ENCODE peak calls at places on chromosomes 2 and 18, in seven cellular contexts. U is AG09309, O is NCI-H524, G is T-helper 9 cell, W is immature natural killer cell, X is tibial artery, B is NCI-H1105. S is an unnamed sample.

GRCh38 chr2:145909781-145910180 is 1389.9 kb upstream of the ZEB2 start:
- DNase-seq in U (no peak), O (no peak), G (no peak), W (no peak), X (no peak), B (no peak), S (no peak)

GRCh38 chr18:67266246-67266570 is 250.3 kb downstream of the DSEL start:
- DNase-seq in U (no peak), O (no peak), G (no peak), W (no peak), X (no peak), B (no peak), S (no peak)

GRCh38 chr2:30629866-30630265 is 177.4 kb downstream of the CAPN13 start:
- DNase-seq in U (no peak), O (no peak), G (no peak), W (no peak), X (no peak), B (no peak), S (no peak)

GRCh38 chr2:241237949-241238371 is 49.5 kb downstream of the ANO7 start:
- DNase-seq in U (no peak), O (no peak), G (no peak), W (no peak), X (no peak), B (no peak), S (no peak)

GRCh38 chr2:240820014-240820606 is at the start of gene KIF1A:
- DNase-seq in U (no peak), O (peak), G (no peak), W (peak), X (no peak), B (peak), S (no peak)

GRCh38 chr18:79772108-79772864 is 25.5 kb upstream of the KCNG2 start:
- DNase-seq in U (no peak), O (no peak), G (no peak), W (no peak), X (peak), B (no peak), S (no peak)

GRCh38 chr2:19617251-19617650 is 258.8 kb upstream of the OSR1 start:
- DNase-seq in U (no peak), O (peak), G (no peak), W (no peak), X (no peak), B (no peak), S (no peak)

GRCh38 chr2:46294185-46294836 is 2.9 kb upstream of the EPAS1 start:
- DNase-seq in U (no peak), O (no peak), G (no peak), W (no peak), X (no peak), B (no peak), S (no peak)

GRCh38 chr18:13141209-13141608 is 77.4 kb upstream of the LDLRAD4 start:
- DNase-seq in U (no peak), O (no peak), G (no peak), W (no peak), X (no peak), B (no peak), S (no peak)

GRCh38 chr2:72367530-72368225 is 220.0 kb upstream of the CYP26B1 start:
- DNase-seq in U (peak), O (no peak), G (no peak), W (no peak), X (peak), B (no peak), S (no peak)

GRCh38 chr2:80496770-80497169 is 192.2 kb upstream of the LRRTM1 start:
- DNase-seq in U (peak), O (no peak), G (no peak), W (no peak), X (no peak), B (no peak), S (no peak)

GRCh38 chr2:101361519-101361918 is 25.8 kb downstream of the CREG2 start:
- DNase-seq in U (no peak), O (no peak), G (no peak), W (peak), X (no peak), B (no peak), S (no peak)

GRCh38 chr18:36888778-36889177 is 59.9 kb downstream of the KIAA1328 start:
- DNase-seq in U (no peak), O (no peak), G (no peak), W (no peak), X (no peak), B (no peak), S (no peak)

GRCh38 chr2:62603154-62603712 is 97.2 kb upstream of the TMEM17 start:
- DNase-seq in U (no peak), O (no peak), G (no peak), W (no peak), X (no peak), B (no peak), S (no peak)

GRCh38 chr18:48833701-48834394 is 116.9 kb downstream of the SMAD7 start:
- DNase-seq in U (no peak), O (no peak), G (peak), W (peak), X (peak), B (no peak), S (peak)

GRCh38 chr2:128196026-128196822 is 105.2 kb downstream of the UGGT1 start:
- DNase-seq in U (no peak), O (no peak), G (no peak), W (no peak), X (no peak), B (no peak), S (no peak)

GRCh38 chr2:239360421-239361310 is 40.2 kb downstream of the HDAC4 start:
- DNase-seq in U (no peak), O (no peak), G (no peak), W (no peak), X (no peak), B (no peak), S (peak)

GRCh38 chr2:164922119-164922518 is 33.2 kb downstream of the SLC38A11 start:
- DNase-seq in U (no peak), O (no peak), G (no peak), W (no peak), X (no peak), B (no peak), S (no peak)

GRCh38 chr18:12828116-12829051 is 55.7 kb downstream of the PTPN2 start:
- DNase-seq in U (no peak), O (no peak), G (no peak), W (no peak), X (no peak), B (no peak), S (no peak)

GRCh38 chr2:79887747-79888374 is 375.0 kb downstream of the CTNNA2 start:
- DNase-seq in U (peak), O (peak), G (no peak), W (no peak), X (no peak), B (peak), S (no peak)

GRCh38 chr2:72144746-72145657 is 2.7 kb downstream of the CYP26B1 start:
- DNase-seq in U (no peak), O (peak), G (no peak), W (no peak), X (peak), B (peak), S (peak)

GRCh38 chr2:10448646-10449480 is 736 bp upstream of the ODC1 start:
- DNase-seq in U (peak), O (peak), G (peak), W (peak), X (peak), B (peak), S (peak)

GRCh38 chr18:79246309-79247108 is 149.2 kb upstream of the NFATC1 start:
- DNase-seq in U (peak), O (peak), G (peak), W (peak), X (peak), B (no peak), S (peak)

GRCh38 chr2:227630322-227630721 is 13.0 kb downstream of the SCYGR4 start:
- DNase-seq in U (no peak), O (no peak), G (no peak), W (no peak), X (no peak), B (no peak), S (no peak)

GRCh38 chr2:129779783-129780182 is 199.7 kb upstream of the RAB6C start:
- DNase-seq in U (no peak), O (no peak), G (no peak), W (no peak), X (peak), B (no peak), S (no peak)